ENCODE peak calls at places on chromosomes 1 and 21, in six cellular contexts. S is stomach, Q is HCT116, H is prostate gland, O is sigmoid colon, J is K562. V is an unnamed sample.

GRCh38 chr1:230145953-230146476 is 79.0 kb downstream of the GALNT2 start:
- DNase-seq in J (peak; percentile 74), H (no peak), Q (no peak), O (no peak), S (no peak), V (no peak)

GRCh38 chr21:15139881-15140280 is 75.1 kb upstream of the NRIP1 start:
- DNase-seq in Q (no peak), O (no peak), J (no peak), H (no peak), S (no peak), V (no peak)

GRCh38 chr1:52996653-52997052 is 65.4 kb upstream of the PODN start:
- DNase-seq in J (no peak), H (no peak), Q (no peak), S (no peak), O (no peak), V (no peak)

GRCh38 chr1:98693385-98693784 is 31.9 kb downstream of the SNX7 start:
- DNase-seq in J (no peak), S (no peak), Q (no peak), O (no peak), H (no peak), V (no peak)

GRCh38 chr1:47298025-47298699 is 15.8 kb downstream of the STIL start:
- DNase-seq in Q (no peak), J (no peak), S (no peak), H (no peak), O (no peak), V (no peak)

GRCh38 chr1:25573961-25574360 is 30.6 kb downstream of the LDLRAP1 start:
- DNase-seq in S (no peak), Q (no peak), O (no peak), H (no peak), J (no peak), V (no peak)

GRCh38 chr1:25711555-25712298 is 88.3 kb upstream of the SELENON start:
- DNase-seq in J (no peak), O (peak; percentile 72), Q (no peak), S (no peak), H (no peak), V (no peak)

GRCh38 chr1:200890818-200891773 is 3.6 kb upstream of the INAVA start:
- DNase-seq in H (peak; percentile 30), Q (peak; percentile 54), S (no peak), J (no peak), O (peak; percentile 62), V (no peak)

GRCh38 chr1:148263906-148264255 is 111.8 kb upstream of the NBPF11 start:
- DNase-seq in Q (no peak), J (no peak), H (peak; percentile 28), O (no peak), S (peak; percentile 27), V (no peak)

GRCh38 chr21:27424601-27425000 is 457.7 kb upstream of the ADAMTS5 start:
- DNase-seq in Q (no peak), O (no peak), J (no peak), S (no peak), H (no peak), V (no peak)

GRCh38 chr1:43800801-43801200 is 93.5 kb downstream of the ST3GAL3 start:
- DNase-seq in O (no peak), J (no peak), H (no peak), S (no peak), Q (no peak), V (no peak)

GRCh38 chr1:64000021-64000420 is 203.4 kb upstream of the UBE2U start:
- DNase-seq in S (no peak), H (no peak), Q (no peak), J (no peak), O (no peak), V (no peak)

GRCh38 chr1:97849350-97850339 is 71.2 kb downstream of the DPYD start:
- DNase-seq in S (no peak), H (no peak), Q (no peak), O (no peak), J (no peak), V (no peak)

GRCh38 chr21:20459838-20460237 is 538.4 kb upstream of the NCAM2 start:
- DNase-seq in J (no peak), H (no peak), Q (no peak), S (no peak), O (no peak), V (no peak)

GRCh38 chr1:246121533-246121932 is 385.5 kb downstream of the SMYD3 start:
- DNase-seq in Q (no peak), J (no peak), O (no peak), S (no peak), H (no peak), V (no peak)

GRCh38 chr1:89566761-89567174 is 42.1 kb downstream of the LRRC8B start:
- DNase-seq in S (no peak), Q (no peak), H (no peak), O (peak; percentile 66), J (peak; percentile 33), V (no peak)

GRCh38 chr1:204503122-204503912 is 8.7 kb upstream of the PIK3C2B start:
- DNase-seq in J (peak; percentile 60), S (no peak), O (no peak), H (peak; percentile 55), Q (peak; percentile 69), V (no peak)

GRCh38 chr21:42405064-42406059 is 1.7 kb downstream of the UBASH3A start:
- DNase-seq in Q (no peak), O (peak; percentile 35), J (no peak), H (no peak), S (no peak), V (no peak)

GRCh38 chr1:71087713-71088112 is 6.9 kb upstream of the ZRANB2 start:
- DNase-seq in S (no peak), O (no peak), Q (no peak), J (no peak), H (no peak), V (no peak)

GRCh38 chr1:117828206-117828605 is 101.2 kb downstream of the GDAP2 start:
- DNase-seq in O (peak; percentile 89), J (no peak), Q (no peak), H (no peak), S (no peak), V (no peak)

GRCh38 chr1:241406421-241406820 is 49.4 kb upstream of the RGS7 start:
- DNase-seq in H (no peak), J (no peak), S (no peak), O (no peak), Q (no peak), V (no peak)

GRCh38 chr1:226977288-226977972 is 37.3 kb downstream of the COQ8A start:
- DNase-seq in J (no peak), Q (no peak), H (no peak), S (no peak), O (peak; percentile 63), V (no peak)

GRCh38 chr1:48673725-48674124 is 103.0 kb downstream of the BEND5 start:
- DNase-seq in S (no peak), J (peak; percentile 16), H (no peak), Q (peak; percentile 16), O (no peak), V (no peak)

GRCh38 chr1:63915121-63915520 is 141.3 kb downstream of the ROR1 start:
- DNase-seq in J (no peak), Q (no peak), S (no peak), O (no peak), H (no peak), V (no peak)

GRCh38 chr1:197976368-197976767 is 59.2 kb downstream of the LHX9 start:
- DNase-seq in O (no peak), Q (no peak), J (no peak), S (no peak), H (no peak), V (no peak)

GRCh38 chr1:196317535-196318522 is 290.4 kb downstream of the KCNT2 start:
- DNase-seq in O (no peak), J (peak; percentile 13), S (no peak), Q (peak; percentile 32), H (no peak), V (no peak)

GRCh38 chr1:53365405-53366063 is 37.7 kb upstream of the LRP8 start:
- DNase-seq in Q (no peak), J (no peak), S (peak; percentile 36), O (peak; percentile 54), H (no peak), V (peak; percentile 81)

GRCh38 chr21:29610960-29611359 is 312.2 kb downstream of the BACH1 start:
- DNase-seq in J (no peak), S (no peak), H (no peak), Q (no peak), O (no peak), V (no peak)

GRCh38 chr1:20291621-20292020 is 946 bp downstream of the VWA5B1 start:
- DNase-seq in J (no peak), Q (no peak), S (no peak), O (no peak), H (no peak), V (no peak)
- TF ChIP-seq POLR2AphosphoS5 in J (no peak), Q (no peak), S (no peak), O (no peak), H (no peak), V (no peak)

GRCh38 chr1:221459558-221459957 is 282.3 kb downstream of the DUSP10 start:
- DNase-seq in O (no peak), H (no peak), Q (no peak), S (no peak), J (no peak), V (no peak)
- H3K36me3 ChIP-seq in O (no peaks in the 10 kb centered on the region), H (no peaks in the 10 kb centered on the region), Q (no peaks in the 10 kb centered on the region), S (no peaks in the 10 kb centered on the region), J (no peaks in the 10 kb centered on the region), V (no peaks in the 10 kb centered on the region)

GRCh38 chr1:155977607-155978324 is 581 bp downstream of the ARHGEF2 start:
- DNase-seq in J (peak; percentile 71), H (peak; percentile 26), O (peak; percentile 82), Q (no peak), S (no peak), V (no peak)

GRCh38 chr1:155978325-155978972 is at the start of gene ARHGEF2:
- DNase-seq in H (peak; percentile 72), S (peak; percentile 77), Q (no peak), O (peak; percentile 92), J (peak; percentile 88), V (peak; percentile 96)

GRCh38 chr1:155976062-155976912 is 2.1 kb downstream of the ARHGEF2 start:
- DNase-seq in H (peak; percentile 38), O (peak; percentile 89), S (peak; percentile 59), J (peak; percentile 83), Q (no peak), V (no peak)

GRCh38 chr1:155975375-155976061 is 2.8 kb downstream of the ARHGEF2 start:
- DNase-seq in J (no peak), S (no peak), H (no peak), O (no peak), Q (no peak), V (no peak)

DNA sequence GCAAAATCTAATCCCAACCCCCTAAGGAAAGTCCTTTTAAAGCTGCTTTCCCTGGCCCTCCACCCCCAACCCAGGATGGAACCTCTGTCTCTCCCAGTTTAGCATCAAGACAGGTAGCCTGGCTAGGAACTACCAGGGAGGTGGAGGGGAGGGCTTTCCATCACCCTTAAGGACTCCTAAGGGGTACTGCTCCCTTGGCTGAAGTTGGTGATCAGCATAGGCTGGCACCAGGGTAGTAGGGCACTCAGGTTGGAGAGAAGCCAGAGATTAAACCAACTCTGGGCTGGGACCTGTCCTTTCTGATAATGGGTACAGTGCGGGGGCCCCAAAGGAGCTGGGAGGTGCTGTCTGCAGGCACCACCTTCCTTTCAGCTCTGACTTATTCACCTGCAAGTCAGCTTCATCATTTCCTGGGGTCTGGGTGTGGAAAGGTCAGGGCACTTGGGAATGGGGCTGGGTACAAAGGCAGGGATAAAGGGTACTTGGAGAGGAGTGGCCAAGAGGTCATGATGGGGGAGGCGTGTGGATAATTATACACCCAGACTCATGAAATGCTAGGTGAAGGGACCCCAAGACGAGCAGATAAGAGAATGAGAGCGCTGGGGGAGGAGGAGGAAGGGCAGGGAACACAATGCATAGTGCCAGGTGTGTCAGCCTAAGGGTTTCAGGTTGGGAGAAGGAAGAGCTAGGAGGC is 1.3 kb downstream of the ARHGEF2 start:
- DNase-seq in S (no peak), J (no peak), O (no peak), Q (no peak), H (no peak), V (no peak)
- TF ChIP-seq POLR2A in S (no peak), J (no peak), O (no peak), Q (no peak), H (no peak), V (no peak)

GRCh38 chr1:68174173-68175113 is 57.9 kb downstream of the WLS start:
- DNase-seq in S (peak; percentile 76), H (peak; percentile 57), O (peak; percentile 86), J (no peak), Q (peak; percentile 22), V (no peak)
- TF ChIP-seq POLR2AphosphoS5 in S (peak; percentile 94), H (peak; percentile 68), O (peak; percentile 66), J (no peak), Q (peak; percentile 63), V (peak; percentile 76)

V was measured in esophagus muscularis mucosa.